ENCODE peak calls at places on chromosomes 16 and 17, in six cellular contexts. P, X, Y, D, I and J are unnamed samples.

GRCh38 chr17:64506201-64506575 is at the start of gene DDX5:
- DNase-seq in Y (no peak), D (peak), P (peak), X (peak), I (peak), J (peak)

GRCh38 chr16:11251525-11252481 is 4.2 kb downstream of the SOCS1 start:
- DNase-seq in Y (no peak), I (no peak), D (no peak), P (peak), X (peak), J (no peak)

GRCh38 chr16:70304892-70305448 is 6.0 kb downstream of the DDX19B start:
- DNase-seq in P (no peak), Y (peak), X (no peak), I (no peak), D (no peak), J (no peak)

GRCh38 chr17:18206962-18207361 is 18.5 kb upstream of the LLGL1 start:
- DNase-seq in I (no peak), Y (no peak), P (no peak), X (no peak), D (no peak), J (no peak)

GRCh38 chr17:77504652-77505459 is 364.1 kb downstream of the SEC14L1 start:
- DNase-seq in Y (no peak), P (peak), D (no peak), X (no peak), I (no peak), J (no peak)

GRCh38 chr16:12171206-12171605 is 194.7 kb downstream of the SNX29 start:
- DNase-seq in Y (no peak), I (no peak), P (no peak), X (no peak), D (no peak), J (no peak)

GRCh38 chr16:48292452-48292851 is 45.1 kb upstream of the ABCC11 start:
- DNase-seq in Y (no peak), D (no peak), X (no peak), P (no peak), I (no peak), J (no peak)

GRCh38 chr16:22070361-22071351 is 21.7 kb upstream of the VWA3A start:
- DNase-seq in I (peak), Y (no peak), X (peak), D (no peak), P (no peak), J (no peak)

GRCh38 chr16:56866955-56867830 is 2.2 kb downstream of the SLC12A3 start:
- DNase-seq in Y (peak), P (no peak), I (peak), X (peak), D (no peak), J (peak)

GRCh38 chr16:13032911-13033310 is 131.5 kb downstream of the SHISA9 start:
- DNase-seq in D (no peak), Y (no peak), I (no peak), X (no peak), P (no peak), J (no peak)

GRCh38 chr17:53150101-53150698 is 672.5 kb upstream of the KIF2B start:
- DNase-seq in P (no peak), X (no peak), D (no peak), Y (peak), I (no peak), J (no peak)

GRCh38 chr16:89096768-89097527 is 3.3 kb downstream of the ACSF3 start:
- DNase-seq in X (no peak), Y (no peak), D (no peak), P (peak), I (no peak), J (no peak)

GRCh38 chr17:77606865-77607210 is 351.7 kb upstream of the TNRC6C start:
- DNase-seq in D (no peak), Y (no peak), P (no peak), I (no peak), X (no peak), J (no peak)

GRCh38 chr16:64893386-64893785 is 228.5 kb downstream of the CDH11 start:
- DNase-seq in I (no peak), Y (no peak), P (no peak), D (no peak), X (no peak), J (no peak)

GRCh38 chr17:66220079-66220835 is 9.0 kb downstream of the APOH start:
- DNase-seq in I (no peak), P (no peak), X (no peak), D (no peak), Y (no peak), J (no peak)

GRCh38 chr17:50844117-50844700 is 8.8 kb downstream of the WFIKKN2 start:
- DNase-seq in X (no peak), P (no peak), D (no peak), Y (no peak), I (no peak), J (no peak)

GRCh38 chr16:87339086-87339723 is 22.0 kb upstream of the C16orf95 start:
- DNase-seq in Y (peak), I (no peak), X (no peak), D (no peak), P (no peak), J (no peak)

GRCh38 chr17:63681530-63681929 is 18.4 kb downstream of the LIMD2 start:
- DNase-seq in P (no peak), X (no peak), Y (no peak), I (no peak), D (no peak), J (no peak)

GRCh38 chr16:29745126-29745852 is 501 bp downstream of the C16orf54 start:
- DNase-seq in Y (no peak), I (no peak), P (peak), X (no peak), D (no peak), J (peak)

GRCh38 chr16:75805946-75806345 is 79.7 kb upstream of the CPHXL start:
- DNase-seq in P (no peak), Y (peak), D (no peak), X (no peak), I (no peak), J (no peak)

GRCh38 chr16:87161822-87162676 is 155.1 kb downstream of the C16orf95 start:
- DNase-seq in P (no peak), Y (no peak), I (no peak), D (no peak), X (no peak), J (no peak)

GRCh38 chr17:6456914-6457687 is 12.8 kb downstream of the PIMREG start:
- DNase-seq in X (no peak), I (no peak), D (no peak), Y (peak), P (no peak), J (peak)

GRCh38 chr16:842631-843560 is 42.4 kb upstream of the GNG13 start:
- DNase-seq in D (no peak), I (no peak), P (no peak), Y (no peak), X (no peak), J (no peak)

GRCh38 chr17:74749262-74750038 is 1.0 kb downstream of the NHERF1 start:
- DNase-seq in I (no peak), P (peak), D (no peak), Y (peak), X (peak), J (peak)

GRCh38 chr16:272633-273546 is 2.9 kb downstream of the RGS11 start:
- DNase-seq in I (no peak), P (no peak), Y (no peak), D (no peak), X (no peak), J (no peak)

GRCh38 chr16:72807287-72807686 is 240.6 kb downstream of the ZFHX3 start:
- DNase-seq in D (no peak), I (no peak), Y (no peak), P (no peak), X (no peak), J (no peak)

GRCh38 chr17:80940171-80941123 is 51.2 kb upstream of the CHMP6 start:
- DNase-seq in Y (no peak), X (no peak), D (no peak), I (no peak), P (peak), J (no peak)

GRCh38 chr17:7263071-7263800 is 958 bp upstream of the CLDN7 start:
- DNase-seq in X (peak), I (no peak), Y (peak), P (no peak), D (no peak), J (peak)

GRCh38 chr17:48483471-48484131 is 47.2 kb downstream of the HOXB1 start:
- DNase-seq in I (peak), D (no peak), Y (peak), P (no peak), X (peak), J (no peak)

GRCh38 chr16:28497861-28498599 is 3.6 kb downstream of the APOBR start:
- DNase-seq in Y (no peak), I (no peak), D (no peak), P (no peak), X (no peak), J (no peak)

GRCh38 chr17:76051071-76051467 is 21.2 kb downstream of the SRP68 start:
- DNase-seq in Y (no peak), X (no peak), P (no peak), I (no peak), D (no peak), J (peak)

GRCh38 chr17:80850817-80851216 is 140.8 kb upstream of the CHMP6 start:
- DNase-seq in P (no peak), I (no peak), X (no peak), Y (no peak), D (no peak), J (no peak)

GRCh38 chr17:29733151-29733550 is 110.4 kb upstream of the CORO6 start:
- DNase-seq in I (no peak), P (no peak), Y (no peak), D (no peak), X (no peak), J (no peak)

DNA sequence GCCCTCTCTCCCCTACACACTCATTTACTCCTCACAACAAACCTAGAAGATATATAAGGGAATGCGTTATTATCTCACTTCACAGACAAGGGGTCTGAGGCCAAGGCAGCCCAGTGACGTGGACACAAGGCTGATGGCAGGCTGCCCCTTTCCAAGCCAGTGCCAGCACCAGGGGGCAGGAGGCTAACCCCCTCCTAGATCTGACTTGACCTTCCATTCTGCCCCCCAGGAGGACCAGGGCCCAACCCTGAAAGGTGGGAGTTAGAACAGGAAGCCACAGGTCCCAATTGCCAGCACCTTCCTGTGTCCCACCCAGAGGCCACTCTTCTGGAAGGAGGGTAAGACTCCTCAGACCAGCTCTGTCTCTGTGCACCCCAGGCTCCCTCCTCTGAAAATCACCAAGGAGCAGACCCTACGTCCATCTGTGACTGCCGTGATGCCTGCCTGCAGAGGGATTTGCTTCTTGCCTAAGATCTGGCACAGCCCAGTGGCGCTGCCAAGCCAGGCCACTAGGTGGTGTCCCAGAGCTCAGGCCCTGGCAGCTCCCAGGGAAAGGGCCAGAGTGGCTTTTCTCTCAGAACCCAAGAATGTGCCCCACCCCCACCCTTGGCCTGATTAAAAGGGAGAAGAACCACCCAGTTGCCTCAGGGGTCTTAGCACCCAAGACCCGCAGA is 42.4 kb upstream of the MRPS23 start:
- DNase-seq in D (peak), X (peak), Y (peak), P (peak), I (peak), J (peak)
- H3K27ac ChIP-seq in D (peak), X (peak), Y (peak), P (no peak), I (peak), J (peak)

DNA sequence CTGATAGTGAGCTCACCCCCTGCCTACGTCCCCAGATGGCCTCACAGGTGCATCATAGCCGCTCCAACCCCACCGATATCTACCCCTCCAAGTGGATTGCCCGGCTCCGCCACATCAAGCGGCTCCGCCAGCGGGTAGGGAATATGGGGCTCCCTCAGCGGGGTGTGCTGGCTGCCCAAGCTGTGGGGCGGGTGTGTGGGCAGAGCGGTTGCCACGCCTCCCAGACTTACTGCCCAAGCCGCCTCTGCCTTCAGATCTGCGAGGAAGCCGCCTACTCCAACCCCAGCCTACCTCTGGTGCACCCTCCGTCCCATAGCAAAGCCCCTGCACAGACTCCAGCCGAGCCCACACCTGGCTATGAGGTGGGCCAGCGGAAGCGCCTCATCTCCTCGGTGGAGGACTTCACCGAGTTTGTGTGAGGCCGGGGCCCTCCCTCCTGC is 40.4 kb downstream of the TSC2 start:
- DNase-seq in D (no peak), I (no peak), X (no peak), P (no peak), Y (no peak), J (no peak)
- H3K27ac ChIP-seq in D (no peak), I (peak), X (no peak), P (no peak), Y (no peak), J (no peak)

GRCh38 chr17:43891851-43892671 is 15.3 kb downstream of the MPP2 start:
- DNase-seq in P (no peak), I (no peak), Y (no peak), D (no peak), X (peak), J (no peak)

GRCh38 chr17:43892672-43892975 is 14.7 kb downstream of the MPP2 start:
- DNase-seq in Y (no peak), P (no peak), X (no peak), D (no peak), I (no peak), J (no peak)

GRCh38 chr17:43888548-43888947 is 18.8 kb downstream of the MPP2 start:
- DNase-seq in Y (no peak), I (no peak), D (no peak), X (no peak), P (no peak), J (no peak)

DNA sequence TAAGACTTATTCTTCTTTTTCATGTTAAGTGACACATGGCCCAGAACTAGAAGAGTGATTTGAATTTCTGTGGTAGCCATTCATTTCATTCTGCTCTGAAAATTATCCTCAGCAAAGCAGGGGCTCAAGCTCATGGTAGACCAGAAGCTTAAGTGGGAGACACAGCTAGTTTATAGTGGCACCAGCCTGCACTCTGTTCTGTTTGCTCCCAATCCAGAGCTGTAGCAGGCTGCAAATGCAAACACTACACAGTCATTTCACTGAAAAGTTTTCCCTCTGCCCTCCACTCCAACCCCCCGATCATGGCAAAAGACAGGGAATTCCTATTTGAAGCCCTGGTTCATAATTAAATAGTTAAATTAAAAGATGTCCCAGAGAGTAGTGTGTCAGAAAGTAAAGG is 17.1 kb downstream of the MPP2 start:
- DNase-seq in I (no peak), D (no peak), Y (no peak), P (no peak), X (no peak), J (no peak)
- H3K27ac ChIP-seq in I (no peak), D (no peak), Y (no peak), P (no peak), X (no peak), J (no peak)

DNA sequence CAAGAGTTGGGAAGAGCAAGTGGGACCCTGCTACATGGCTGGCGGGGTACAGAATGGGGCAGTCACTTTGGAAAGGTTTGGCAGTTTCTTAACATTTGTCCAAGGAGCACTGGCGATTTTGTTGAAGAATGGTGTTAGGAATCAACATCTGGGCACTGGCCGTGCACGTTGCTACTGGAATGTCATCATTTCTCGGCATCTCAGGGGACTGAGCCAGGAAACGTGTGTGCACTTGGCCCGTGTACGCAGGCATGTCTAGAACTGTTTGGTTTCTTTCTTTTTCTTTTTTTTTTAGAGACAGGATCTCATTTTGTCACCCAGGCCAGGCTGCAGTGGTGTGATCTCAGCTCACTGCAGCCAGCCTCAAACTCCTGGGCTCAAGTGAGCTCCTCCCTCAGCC is 17.3 kb upstream of the FOXK2 start:
- DNase-seq in P (no peak), I (peak), X (no peak), D (no peak), Y (no peak), J (no peak)
- H3K27ac ChIP-seq in P (no peak), I (peak), X (no peak), D (no peak), Y (no peak), J (no peak)

GRCh38 chr17:78908426-78908825 is 5.4 kb upstream of the CEP295NL start:
- DNase-seq in Y (no peak), X (peak), I (no peak), P (no peak), D (no peak), J (no peak)

GRCh38 chr17:78910885-78911284 is 7.9 kb upstream of the CEP295NL start:
- DNase-seq in D (no peak), Y (no peak), P (no peak), I (no peak), X (peak), J (no peak)

GRCh38 chr17:78915872-78916632 is 9.1 kb downstream of the TIMP2 start:
- DNase-seq in I (no peak), D (no peak), P (no peak), X (peak), Y (peak), J (peak)

GRCh38 chr17:78917451-78918307 is 7.5 kb downstream of the TIMP2 start:
- DNase-seq in D (no peak), Y (no peak), X (no peak), P (no peak), I (no peak), J (no peak)

DNA sequence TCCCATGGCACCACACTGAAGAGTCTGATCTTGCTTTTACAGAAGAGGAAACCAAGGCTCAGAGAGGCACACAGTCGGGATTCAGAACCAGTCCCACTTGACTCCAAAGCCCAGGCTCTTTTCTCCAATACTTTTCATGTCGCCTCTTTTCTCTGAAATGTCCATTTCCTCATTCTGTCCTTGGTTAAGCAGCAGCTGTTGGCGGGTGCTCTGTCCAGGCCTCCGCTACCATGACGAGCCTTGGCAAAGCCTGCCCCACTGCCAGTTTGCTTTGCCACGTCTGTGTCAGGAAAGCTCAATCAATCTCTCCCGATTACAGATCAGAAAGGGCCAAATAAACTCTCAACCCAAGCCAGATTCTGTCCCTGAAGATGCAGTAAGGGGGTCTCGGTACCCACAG is 9.1 kb upstream of the CEP295NL start:
- DNase-seq in Y (no peak), D (no peak), P (no peak), X (peak), I (no peak), J (no peak)
- H3K27ac ChIP-seq in Y (no peak), D (no peak), P (no peak), X (peak), I (no peak), J (no peak)

GRCh38 chr17:4362141-4362540 is 4.3 kb downstream of the UBE2G1 start:
- DNase-seq in X (no peak), D (no peak), Y (no peak), P (no peak), I (no peak), J (no peak)

GRCh38 chr17:4357671-4358070 is 8.8 kb downstream of the UBE2G1 start:
- DNase-seq in D (no peak), Y (no peak), I (no peak), X (no peak), P (no peak), J (no peak)

GRCh38 chr17:4358154-4358553 is 8.3 kb downstream of the UBE2G1 start:
- DNase-seq in Y (no peak), P (no peak), D (no peak), X (no peak), I (no peak), J (no peak)

GRCh38 chr17:4354862-4355514 is 11.5 kb downstream of the UBE2G1 start:
- DNase-seq in X (no peak), D (no peak), P (no peak), Y (peak), I (no peak), J (no peak)

DNA sequence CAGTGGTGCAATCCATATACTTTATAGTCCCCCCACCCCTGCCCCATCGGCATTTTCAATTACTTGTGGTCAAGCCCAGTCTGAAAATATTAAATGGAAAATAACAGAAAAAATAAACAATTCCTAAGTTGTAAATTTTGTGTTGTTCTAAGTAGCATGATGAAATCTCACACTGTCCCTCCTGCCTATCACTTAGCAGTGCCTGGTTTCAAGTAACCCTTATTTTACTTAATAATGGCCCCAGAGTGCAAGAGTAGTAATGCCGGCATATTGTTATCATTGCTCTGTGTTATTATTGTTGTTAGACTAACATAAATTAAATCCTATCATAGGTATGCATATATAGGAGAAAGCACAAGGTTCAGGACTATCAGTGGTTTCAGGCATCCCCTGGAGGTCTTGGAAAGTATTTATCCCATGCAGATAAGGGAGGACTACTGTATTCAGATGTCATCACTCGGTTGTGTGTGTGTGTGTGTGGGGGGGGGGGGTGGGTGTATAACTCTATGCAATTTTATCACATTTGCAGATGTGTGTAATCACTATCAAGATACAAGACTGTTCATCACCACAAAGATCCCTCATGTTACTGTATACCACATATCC is 9.3 kb downstream of the UBE2G1 start:
- DNase-seq in D (no peak), X (no peak), P (no peak), Y (peak), I (no peak), J (no peak)
- H3K27ac ChIP-seq in D (no peak), X (no peak), P (no peak), Y (no peak), I (no peak), J (no peak)